ENCODE peak calls at places on chromosomes 11 and 22, in four cellular contexts. H is NCI-H345, U is cortex of kidney, C is AG10803. X is an unnamed sample.
A peak's percentile ranks its signal among the peaks of the same experiment; 100 is the strongest.

GRCh38 chr22:36641902-36642640 is 61.5 kb downstream of the CACNG2 start:
- DNase-seq in U (no peak), H (peak; percentile 6), C (peak; percentile 68), X (no peak)

GRCh38 chr22:24554316-24555159 is at the start of gene GUCD1:
- DNase-seq in H (no peak), U (no peak), C (peak; percentile 37), X (no peak)

GRCh38 chr11:76657139-76657823 is 13.3 kb downstream of the LRRC32 start:
- DNase-seq in H (no peak), U (no peak), C (no peak), X (no peak)

GRCh38 chr22:43182118-43182517 is 4.8 kb downstream of the TTLL12 start:
- DNase-seq in C (no peak), U (no peak), H (no peak), X (no peak)

GRCh38 chr22:21796231-21796630 is 60.6 kb upstream of the YPEL1 start:
- DNase-seq in U (no peak), H (no peak), C (no peak), X (no peak)

GRCh38 chr22:30866811-30867271 is 101.7 kb downstream of the MORC2 start:
- DNase-seq in H (no peak), C (no peak), U (no peak), X (no peak)

GRCh38 chr11:126210871-126211235 is 597 bp downstream of the RPUSD4 start:
- DNase-seq in U (no peak), C (no peak), H (no peak), X (no peak)

GRCh38 chr11:121488145-121488544 is 35.4 kb upstream of the SORL1-AS1 start:
- DNase-seq in C (no peak), U (no peak), H (no peak), X (no peak)

GRCh38 chr11:18394928-18395734 is 768 bp downstream of the LDHA start:
- DNase-seq in C (no peak), H (peak; percentile 56), U (no peak), X (no peak)

GRCh38 chr11:73055655-73056354 is 86.3 kb downstream of the FCHSD2 start:
- DNase-seq in H (no peak), C (no peak), U (no peak), X (no peak)

GRCh38 chr11:134244593-134244992 is 8.6 kb downstream of the THYN1 start:
- DNase-seq in H (no peak), U (no peak), C (peak; percentile 27), X (no peak)

GRCh38 chr11:47399860-47400812 is 8.3 kb upstream of the SLC39A13 start:
- DNase-seq in C (no peak), U (no peak), H (peak; percentile 21), X (no peak)

GRCh38 chr11:129042503-129042902 is 99.8 kb upstream of the TP53AIP1 start:
- DNase-seq in U (no peak), C (no peak), H (no peak), X (no peak)

GRCh38 chr11:66543263-66544107 is 2.4 kb downstream of the ZDHHC24 start:
- DNase-seq in H (no peak), C (no peak), U (no peak), X (no peak)

X was measured in NCI-H510A.